ENCODE peak calls at places on chromosome 5, in six cellular contexts. Z is pancreas, L is A549, W is heart left ventricle, V is gastrocnemius medialis, C is astrocyte of the spinal cord. B is an unnamed sample.

GRCh38 chr5:135266975-135267374 is 132.1 kb downstream of the MACROH2A1 start:
- DNase-seq in Z (no peak), L (no peak), W (no peak), V (no peak), C (peak; percentile 43), B (no peak)

GRCh38 chr5:107893642-107894041 is 222.9 kb upstream of the EFNA5 start:
- DNase-seq in Z (no peak), L (no peak), W (no peak), V (no peak), C (peak; percentile 68), B (peak; percentile 73)

GRCh38 chr5:1880377-1881272 is 2.1 kb downstream of the IRX4 start:
- DNase-seq in Z (no peak), L (no peak), W (peak; percentile 46), V (no peak), C (no peak), B (no peak)

GRCh38 chr5:167802755-167803431 is 488.6 kb upstream of the WWC1 start:
- DNase-seq in Z (no peak), L (no peak), W (no peak), V (no peak), C (no peak), B (no peak)

GRCh38 chr5:61768692-61769281 is 436.7 kb downstream of the ZSWIM6 start:
- DNase-seq in Z (no peak), L (peak; percentile 69), W (no peak), V (no peak), C (peak; percentile 9), B (peak; percentile 3)

GRCh38 chr5:34817558-34818351 is 21.2 kb upstream of the TTC23L start:
- DNase-seq in Z (no peak), L (no peak), W (no peak), V (no peak), C (peak; percentile 65), B (no peak)

GRCh38 chr5:1292846-1293415 is 1.9 kb downstream of the TERT start:
- DNase-seq in Z (peak; percentile 41), L (no peak), W (peak; percentile 44), V (no peak), C (no peak), B (no peak)

GRCh38 chr5:137395011-137395755 is 103.9 kb downstream of the SPOCK1 start:
- DNase-seq in Z (no peak), L (no peak), W (no peak), V (peak; percentile 6), C (peak; percentile 45), B (no peak)

GRCh38 chr5:164148292-164148691 is 642.9 kb downstream of the MAT2B start:
- DNase-seq in Z (no peak), L (no peak), W (no peak), V (no peak), C (no peak), B (no peak)

GRCh38 chr5:10233505-10233904 is 16.2 kb downstream of the ATPSCKMT start:
- DNase-seq in Z (no peak), L (peak; percentile 47), W (no peak), V (no peak), C (peak; percentile 95), B (peak; percentile 86)

GRCh38 chr5:174464504-174465165 is 259.7 kb upstream of the MSX2 start:
- DNase-seq in Z (no peak), L (no peak), W (no peak), V (no peak), C (no peak), B (no peak)

GRCh38 chr5:107232793-107233192 is 437.9 kb downstream of the EFNA5 start:
- DNase-seq in Z (no peak), L (no peak), W (no peak), V (no peak), C (no peak), B (no peak)

GRCh38 chr5:76455531-76456132 is 52.5 kb downstream of the IQGAP2 start:
- DNase-seq in Z (no peak), L (no peak), W (no peak), V (no peak), C (no peak), B (no peak)

GRCh38 chr5:37971483-37972024 is 131.7 kb upstream of the GDNF start:
- DNase-seq in Z (no peak), L (no peak), W (no peak), V (no peak), C (no peak), B (no peak)

GRCh38 chr5:53045263-53045662 is 56.1 kb downstream of the ITGA2 start:
- DNase-seq in Z (no peak), L (no peak), W (no peak), V (no peak), C (no peak), B (no peak)

GRCh38 chr5:4857761-4858160 is 282.4 kb upstream of the ADAMTS16 start:
- DNase-seq in Z (no peak), L (no peak), W (no peak), V (no peak), C (no peak), B (no peak)

GRCh38 chr5:8633259-8633658 is 764.3 kb downstream of the MTRR start:
- DNase-seq in Z (no peak), L (no peak), W (no peak), V (no peak), C (no peak), B (no peak)

GRCh38 chr5:62720036-62720441 is 141.4 kb downstream of the LRRC70 start:
- DNase-seq in Z (no peak), L (peak; percentile 37), W (no peak), V (no peak), C (peak; percentile 4), B (no peak)

GRCh38 chr5:129069316-129069715 is 25.2 kb upstream of the ISOC1 start:
- DNase-seq in Z (no peak), L (no peak), W (no peak), V (no peak), C (no peak), B (no peak)

GRCh38 chr5:62371409-62371808 is 32.3 kb downstream of the DIMT1 start:
- DNase-seq in Z (no peak), L (no peak), W (no peak), V (no peak), C (no peak), B (no peak)

GRCh38 chr5:112685386-112685785 is 52.3 kb upstream of the APC start:
- DNase-seq in Z (no peak), L (no peak), W (no peak), V (no peak), C (no peak), B (no peak)

GRCh38 chr5:135593886-135594285 is 15.1 kb upstream of the CXCL14 start:
- DNase-seq in Z (no peak), L (no peak), W (no peak), V (no peak), C (no peak), B (no peak)

GRCh38 chr5:173882632-173883031 is 5.5 kb upstream of the CPEB4 start:
- DNase-seq in Z (no peak), L (no peak), W (no peak), V (no peak), C (no peak), B (peak; percentile 58)

GRCh38 chr5:178130576-178131445 is at the start of gene RMND5B:
- DNase-seq in Z (peak; percentile 96), L (peak; percentile 84), W (peak; percentile 94), V (peak; percentile 75), C (peak; percentile 75), B (peak; percentile 84)

GRCh38 chr5:86671536-86671935 is 53.8 kb downstream of the COX7C start:
- DNase-seq in Z (no peak), L (no peak), W (no peak), V (no peak), C (no peak), B (no peak)

GRCh38 chr5:77748160-77748559 is 28.0 kb downstream of the TBCA start:
- DNase-seq in Z (no peak), L (no peak), W (no peak), V (no peak), C (no peak), B (no peak)

GRCh38 chr5:159581502-159582249 is 251.4 kb upstream of the IL12B start:
- DNase-seq in Z (no peak), L (peak; percentile 77), W (no peak), V (no peak), C (peak; percentile 91), B (peak; percentile 97)

GRCh38 chr5:85049020-85049419 is 664.3 kb upstream of the EDIL3 start:
- DNase-seq in Z (no peak), L (no peak), W (no peak), V (no peak), C (peak; percentile 71), B (peak; percentile 66)

GRCh38 chr5:132458651-132459030 is 31.9 kb downstream of the IRF1 start:
- DNase-seq in Z (no peak), L (no peak), W (no peak), V (no peak), C (peak; percentile 88), B (no peak)

GRCh38 chr5:57859626-57860025 is 377.0 kb upstream of the ACTBL2 start:
- DNase-seq in Z (no peak), L (no peak), W (no peak), V (no peak), C (no peak), B (no peak)

GRCh38 chr5:132776077-132776931 is 735 bp downstream of the SEPTIN8 start:
- DNase-seq in Z (no peak), L (peak; percentile 48), W (no peak), V (no peak), C (no peak), B (peak; percentile 37)

GRCh38 chr5:96683392-96683791 is 21.2 kb downstream of the CAST start:
- DNase-seq in Z (no peak), L (no peak), W (no peak), V (no peak), C (no peak), B (peak; percentile 63)

GRCh38 chr5:452856-453710 is 10.1 kb downstream of the EXOC3 start:
- DNase-seq in Z (peak; percentile 30), L (no peak), W (peak; percentile 38), V (no peak), C (no peak), B (no peak)

DNA sequence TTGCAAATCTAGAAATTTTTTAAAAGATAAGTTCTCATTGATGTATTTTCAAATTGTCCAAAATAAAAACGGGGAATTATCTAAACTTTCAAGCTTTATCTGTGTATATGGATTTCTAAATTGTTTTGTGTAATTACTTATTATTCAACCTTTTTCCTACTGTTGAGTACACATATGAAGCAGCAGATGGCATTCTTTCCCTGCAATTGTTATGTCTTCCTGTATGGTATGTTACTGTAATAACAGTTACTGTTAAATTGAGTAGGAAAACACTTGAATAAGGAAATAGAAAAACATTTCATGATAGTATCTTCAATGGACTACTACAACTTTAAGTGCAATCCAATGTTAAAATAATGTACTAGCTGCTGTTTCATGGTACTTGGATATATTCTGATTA is 124.8 kb downstream of the RANBP17 start:
- DNase-seq in Z (no peak), L (no peak), W (no peak), V (no peak), C (peak; percentile 25), B (peak; percentile 54)
- TF ChIP-seq CTCF in Z (no peak), L (peak; percentile 20), W (no peak), V (no peak), C (peak; percentile 10), B (peak; percentile 24)

GRCh38 chr5:169442354-169443248 is 141.0 kb upstream of the SPDL1 start:
- DNase-seq in Z (no peak), L (no peak), W (no peak), V (no peak), C (no peak), B (peak; percentile 49)
- H3K4me3 ChIP-seq in Z (no peak overlapping the region), L (no peak overlapping the region), W (no peak overlapping the region), V (no peak overlapping the region), C (no peak overlapping the region), B (no peak overlapping the region)

GRCh38 chr5:93789173-93790070 is 48.0 kb upstream of the POU5F2 start:
- DNase-seq in Z (no peak), L (no peak), W (no peak), V (no peak), C (peak; percentile 79), B (peak; percentile 68)
- TF ChIP-seq CTCF in Z (no peak), L (no peak), W (no peak), V (no peak), C (peak; percentile 0), B (peak; percentile 3)

GRCh38 chr5:113692466-113693204 is 179.1 kb downstream of the YTHDC2 start:
- DNase-seq in Z (no peak), L (no peak), W (no peak), V (no peak), C (no peak), B (no peak)
- H3K4me3 ChIP-seq in Z (no peak overlapping the region), L (no peak overlapping the region), W (no peak overlapping the region), V (no peak overlapping the region), C (no peak overlapping the region), B (no peak overlapping the region)